ENCODE peak calls at places on chromosome 10, in eight cellular contexts. C is upper lobe of left lung; V is psoas muscle; R is neuronal stem cell; B is vagina; D is Peyer's patch; Z is naive thymus-derived CD4-positive, alpha-beta T cell; Q is heart left ventricle. A is an unnamed sample.

GRCh38 chr10:11437391-11438241 is 173.8 kb downstream of the USP6NL start:
- DNase-seq in R (no peak), D (no peak), Z (no peak), B (no peak), Q (no peak), C (no peak), V (no peak), A (peak; percentile 88)

GRCh38 chr10:30386801-30387588 is 37.9 kb upstream of the MTPAP start:
- DNase-seq in R (no peak), C (no peak), D (no peak), Z (no peak), B (no peak), Q (no peak), V (no peak), A (no peak)

GRCh38 chr10:75547391-75548298 is 116.2 kb downstream of the LRMDA start:
- DNase-seq in Q (no peak), Z (no peak), B (no peak), C (no peak), R (no peak), V (no peak), D (no peak), A (no peak)

GRCh38 chr10:70296406-70296899 is 12.6 kb upstream of the NPFFR1 start:
- DNase-seq in Q (peak; percentile 92), C (peak; percentile 93), R (no peak), V (peak; percentile 94), D (no peak), Z (no peak), B (peak; percentile 94), A (no peak)

GRCh38 chr10:129942391-129942790 is 21.7 kb downstream of the EBF3 start:
- DNase-seq in V (peak; percentile 26), R (no peak), D (no peak), Z (no peak), Q (no peak), B (no peak), C (no peak), A (no peak)

GRCh38 chr10:106711313-106711906 is 453.1 kb downstream of the SORCS1 start:
- DNase-seq in D (no peak), C (peak; percentile 45), V (peak; percentile 52), R (peak; percentile 9), Q (no peak), Z (no peak), B (no peak), A (peak; percentile 89)

GRCh38 chr10:50421026-50421719 is 169.9 kb upstream of the ASAH2 start:
- DNase-seq in V (no peak), B (no peak), Q (no peak), C (peak; percentile 52), R (no peak), D (no peak), Z (no peak), A (peak; percentile 75)

GRCh38 chr10:83218205-83218604 is 921.1 kb upstream of the GHITM start:
- DNase-seq in Q (no peak), B (no peak), D (no peak), V (no peak), R (no peak), Z (no peak), C (no peak), A (peak; percentile 80)

GRCh38 chr10:47369251-47369894 is 14.7 kb downstream of the ZNF488 start:
- DNase-seq in Z (no peak), V (peak; percentile 35), Q (no peak), B (peak; percentile 64), R (no peak), D (peak; percentile 22), C (no peak), A (peak; percentile 10)

GRCh38 chr10:32540691-32541470 is 94.9 kb downstream of the CCDC7 start:
- DNase-seq in Z (no peak), D (no peak), B (no peak), Q (no peak), V (no peak), R (no peak), C (no peak), A (no peak)

GRCh38 chr10:17144757-17145156 is 15.1 kb upstream of the CUBN start:
- DNase-seq in Z (no peak), B (no peak), Q (no peak), C (no peak), V (no peak), D (no peak), R (no peak), A (no peak)

GRCh38 chr10:70424320-70424719 is 17.2 kb downstream of the NODAL start:
- DNase-seq in V (no peak), Z (no peak), D (no peak), B (no peak), C (no peak), R (no peak), Q (no peak), A (no peak)

GRCh38 chr10:124211921-124212320 is 118.5 kb upstream of the CHST15 start:
- DNase-seq in D (no peak), V (no peak), Q (no peak), Z (no peak), B (no peak), C (no peak), R (no peak), A (no peak)

GRCh38 chr10:86439544-86439943 is 72.9 kb upstream of the GRID1 start:
- DNase-seq in B (no peak), C (peak; percentile 83), D (no peak), Q (no peak), V (peak; percentile 88), Z (no peak), R (no peak), A (no peak)

GRCh38 chr10:13450078-13450477 is 78.7 kb downstream of the BEND7 start:
- DNase-seq in V (no peak), D (no peak), C (no peak), Z (no peak), Q (no peak), B (no peak), R (no peak), A (no peak)

GRCh38 chr10:48804740-48805182 is 120.1 kb downstream of the WDFY4 start:
- DNase-seq in R (no peak), Q (no peak), V (no peak), C (peak; percentile 58), B (no peak), Z (peak; percentile 8), D (no peak), A (no peak)

GRCh38 chr10:48800283-48800675 is 115.6 kb downstream of the WDFY4 start:
- DNase-seq in Q (no peak), Z (peak; percentile 30), B (no peak), C (peak; percentile 34), R (no peak), D (no peak), V (no peak), A (no peak)

GRCh38 chr10:48801026-48801425 is 116.4 kb downstream of the WDFY4 start:
- DNase-seq in D (no peak), V (no peak), R (no peak), Z (no peak), B (no peak), C (no peak), Q (no peak), A (no peak)

GRCh38 chr10:48803831-48804584 is 119.3 kb downstream of the WDFY4 start:
- DNase-seq in R (no peak), D (no peak), B (no peak), C (no peak), Q (no peak), Z (no peak), V (no peak), A (no peak)

GRCh38 chr10:48802611-48803046 is 118.0 kb downstream of the WDFY4 start:
- DNase-seq in B (no peak), Z (no peak), C (no peak), D (no peak), Q (no peak), V (no peak), R (no peak), A (no peak)
- H3K27ac ChIP-seq in B (no peak overlapping the region), Z (no peak overlapping the region), C (no peak overlapping the region), D (no peak overlapping the region), Q (no peak overlapping the region), V (no peak overlapping the region), R (no peak overlapping the region), A (no peak overlapping the region)

DNA sequence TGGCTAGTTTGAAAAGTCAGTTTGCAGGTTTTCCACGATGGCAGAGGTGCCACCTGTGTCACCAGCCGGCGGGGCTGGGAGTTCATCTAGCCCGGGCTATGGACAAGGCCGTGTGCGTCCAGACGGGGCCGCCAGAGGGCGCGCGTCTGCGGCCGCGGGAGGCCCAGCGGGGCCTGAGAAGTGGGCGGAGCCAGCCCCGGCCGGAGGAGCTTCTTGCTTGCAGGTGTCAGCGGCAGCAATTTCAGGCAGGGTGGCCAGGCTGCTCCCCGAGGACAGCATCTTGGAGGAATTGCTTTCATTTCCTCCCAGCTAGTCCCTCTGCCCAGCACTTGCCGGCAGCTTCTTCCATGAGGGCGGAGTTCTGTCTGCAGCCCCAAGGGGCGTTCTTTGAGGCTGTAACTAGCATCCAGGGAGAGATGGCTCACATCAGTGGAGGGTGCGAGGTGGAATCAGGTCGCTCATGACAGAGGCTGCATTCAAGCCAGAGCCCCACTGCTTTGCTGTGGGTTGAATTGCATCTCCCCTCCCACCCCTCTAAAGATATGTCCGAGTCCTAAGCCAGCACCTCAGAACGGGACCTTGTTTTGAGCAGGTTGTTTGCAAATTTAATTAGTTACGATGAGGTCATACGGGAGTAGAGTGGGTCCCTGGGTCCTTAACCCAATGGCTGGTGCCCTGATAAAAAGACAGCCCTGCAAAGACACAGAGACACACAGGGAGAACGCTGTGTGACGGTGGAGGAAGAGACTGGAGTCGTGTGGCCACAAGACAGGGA is 85.9 kb upstream of the MKI67 start:
- DNase-seq in R (peak; percentile 86), Q (peak; percentile 92), B (peak; percentile 95), V (peak; percentile 88), D (peak; percentile 89), Z (peak; percentile 76), C (peak; percentile 90), A (peak; percentile 96)
- H3K4me3 ChIP-seq in R (peak overlapping the region; percentile 38), Q (peak overlapping the region; percentile 0), B (no peak overlapping the region), V (peak overlapping the region; percentile 23), D (no peak overlapping the region), Z (peak overlapping the region; percentile 44), C (no peak overlapping the region), A (no peak overlapping the region)

DNA sequence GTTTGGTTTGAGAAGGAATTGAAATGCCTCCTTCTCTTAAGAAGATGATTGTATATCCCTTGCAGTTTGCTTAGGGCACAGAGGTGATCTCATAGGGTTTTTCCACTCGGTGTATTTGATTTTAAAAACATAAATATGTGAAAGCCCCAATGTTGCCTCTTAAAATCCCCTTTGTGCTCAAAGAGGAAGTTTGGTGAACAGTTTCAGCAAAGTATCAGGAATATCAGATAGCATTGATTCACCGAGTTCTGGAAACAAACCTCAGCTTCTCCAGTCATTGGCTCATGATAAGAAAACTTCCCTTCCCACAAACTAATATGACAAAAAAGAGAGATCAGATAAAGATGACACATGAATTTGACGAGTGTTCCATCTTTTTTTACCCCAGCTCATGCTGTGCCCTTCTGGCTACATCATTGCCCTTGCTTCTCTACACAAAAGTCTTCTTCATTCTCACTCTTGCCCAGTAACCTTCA is 20.1 kb upstream of the SMNDC1 start:
- DNase-seq in C (no peak), R (no peak), D (no peak), V (no peak), Q (no peak), Z (no peak), B (no peak), A (no peak)
- H3K27ac ChIP-seq in C (no peak overlapping the region), R (no peak overlapping the region), D (no peak overlapping the region), V (no peak overlapping the region), Q (no peak overlapping the region), Z (no peak overlapping the region), B (no peak overlapping the region), A (no peak overlapping the region)

GRCh38 chr10:64505496-64505895 is 984.3 kb downstream of the REEP3 start:
- DNase-seq in C (no peak), D (no peak), Z (no peak), Q (no peak), B (no peak), V (no peak), R (no peak), A (no peak)
- H3K4me3 ChIP-seq in C (no peak overlapping the region), D (no peak overlapping the region), Z (no peak overlapping the region), Q (no peak overlapping the region), B (no peak overlapping the region), V (no peak overlapping the region), R (no peak overlapping the region), A (no peak overlapping the region)

GRCh38 chr10:78964274-78964951 is 104.4 kb upstream of the ZMIZ1 start:
- DNase-seq in C (no peak), D (no peak), B (no peak), V (peak; percentile 23), Z (no peak), Q (peak; percentile 44), R (no peak), A (no peak)
- H3K27ac ChIP-seq in C (peak overlapping the region; percentile 0), D (no peak overlapping the region), B (no peak overlapping the region), V (peak overlapping the region; percentile 63), Z (no peak overlapping the region), Q (no peak overlapping the region), R (peak overlapping the region; percentile 34), A (peak overlapping the region; percentile 81)

A was measured in endodermal cell.